ENCODE peak calls at places on chromosomes 11 and 22, in ten cellular contexts. X, P, I, D, E, R, Y, L, V and K are unnamed samples.

GRCh38 chr22:42901790-42902508 is 44.9 kb upstream of the ARFGAP3 start:
- DNase-seq in X (no peak), P (no peak), I (no peak), D (no peak), E (no peak), R (no peak), Y (no peak), L (no peak), V (peak; percentile 74), K (no peak)

GRCh38 chr11:27861706-27862430 is 161.6 kb upstream of the BDNF start:
- DNase-seq in X (peak; percentile 90), P (no peak), I (no peak), D (peak; percentile 91), E (no peak), R (no peak), Y (no peak), L (peak; percentile 93), V (no peak), K (no peak)

GRCh38 chr22:37259540-37260029 is 15.5 kb upstream of the RAC2 start:
- DNase-seq in X (peak; percentile 46), P (no peak), I (no peak), D (peak; percentile 70), E (no peak), R (no peak), Y (no peak), L (peak; percentile 45), V (no peak), K (no peak)

GRCh38 chr11:95584180-95584579 is 205.4 kb downstream of the FAM76B start:
- DNase-seq in X (peak; percentile 63), P (no peak), I (no peak), D (peak; percentile 89), E (no peak), R (no peak), Y (no peak), L (peak; percentile 78), V (no peak), K (no peak)

GRCh38 chr22:48407256-48407955 is 1420.3 kb downstream of the BRD1 start:
- DNase-seq in X (no peak), P (no peak), I (no peak), D (no peak), E (no peak), R (no peak), Y (no peak), L (no peak), V (no peak), K (no peak)

GRCh38 chr22:38549106-38549884 is 20.7 kb downstream of the DMC1 start:
- DNase-seq in X (no peak), P (peak; percentile 28), I (no peak), D (no peak), E (no peak), R (no peak), Y (no peak), L (no peak), V (no peak), K (no peak)

GRCh38 chr22:47376901-47377520 is 614.6 kb downstream of the TBC1D22A start:
- DNase-seq in X (peak; percentile 30), P (no peak), I (peak; percentile 17), D (no peak), E (no peak), R (no peak), Y (no peak), L (no peak), V (no peak), K (no peak)

GRCh38 chr11:122095950-122096942 is 19.8 kb downstream of the BLID start:
- DNase-seq in X (peak; percentile 60), P (no peak), I (no peak), D (peak; percentile 88), E (no peak), R (no peak), Y (no peak), L (peak; percentile 88), V (no peak), K (no peak)

GRCh38 chr11:130121430-130121978 is 38.1 kb upstream of the ST14 start:
- DNase-seq in X (peak; percentile 81), P (no peak), I (no peak), D (peak; percentile 43), E (no peak), R (no peak), Y (no peak), L (peak; percentile 77), V (no peak), K (no peak)

GRCh38 chr22:35900483-35901168 is 128.0 kb downstream of the RBFOX2 start:
- DNase-seq in X (peak; percentile 55), P (peak; percentile 18), I (no peak), D (peak; percentile 61), E (no peak), R (no peak), Y (no peak), L (peak; percentile 26), V (no peak), K (no peak)

GRCh38 chr11:70118642-70119041 is 40.5 kb downstream of the ANO1 start:
- DNase-seq in X (no peak), P (no peak), I (no peak), D (no peak), E (no peak), R (no peak), Y (no peak), L (no peak), V (no peak), K (no peak)

GRCh38 chr22:46028069-46028991 is 51.4 kb upstream of the WNT7B start:
- DNase-seq in X (no peak), P (no peak), I (peak; percentile 38), D (no peak), E (peak; percentile 66), R (no peak), Y (peak; percentile 19), L (no peak), V (no peak), K (no peak)
- H3K4me3 ChIP-seq in X (no peak overlapping the region), P (no peak overlapping the region), I (peak overlapping the region; percentile 60), D (no peak overlapping the region), E (no peak overlapping the region), R (no peak overlapping the region), Y (no peak overlapping the region), L (no peak overlapping the region), V (no peak overlapping the region), K (no peak overlapping the region)

GRCh38 chr11:64883575-64883974 is 5.2 kb upstream of the EHD1 start:
- DNase-seq in X (no peak), P (no peak), I (no peak), D (no peak), E (no peak), R (no peak), Y (no peak), L (no peak), V (no peak), K (no peak)
- H3K4me3 ChIP-seq in X (no peak overlapping the region), P (no peak overlapping the region), I (no peak overlapping the region), D (no peak overlapping the region), E (no peak overlapping the region), R (no peak overlapping the region), Y (no peak overlapping the region), L (no peak overlapping the region), V (no peak overlapping the region), K (no peak overlapping the region)

GRCh38 chr11:45902452-45903380 is 4.4 kb downstream of the FREY1 start:
- DNase-seq in X (no peak), P (no peak), I (no peak), D (no peak), E (peak; percentile 67), R (no peak), Y (no peak), L (no peak), V (no peak), K (no peak)

GRCh38 chr11:45906965-45907591 is at the start of gene FREY1:
- DNase-seq in X (no peak), P (no peak), I (no peak), D (peak; percentile 21), E (no peak), R (no peak), Y (no peak), L (peak; percentile 39), V (no peak), K (no peak)

GRCh38 chr11:45904309-45904915 is 2.7 kb downstream of the FREY1 start:
- DNase-seq in X (no peak), P (no peak), I (no peak), D (no peak), E (no peak), R (no peak), Y (peak; percentile 45), L (no peak), V (no peak), K (no peak)

GRCh38 chr11:45906096-45906682 is 882 bp downstream of the FREY1 start:
- DNase-seq in X (no peak), P (no peak), I (no peak), D (peak; percentile 20), E (no peak), R (peak; percentile 42), Y (peak; percentile 91), L (no peak), V (no peak), K (no peak)

GRCh38 chr11:45905095-45905494 is 2.0 kb downstream of the FREY1 start:
- DNase-seq in X (no peak), P (no peak), I (no peak), D (no peak), E (no peak), R (no peak), Y (peak; percentile 34), L (no peak), V (no peak), K (no peak)
- H3K4me3 ChIP-seq in X (no peak overlapping the region), P (no peak overlapping the region), I (no peak overlapping the region), D (no peak overlapping the region), E (no peak overlapping the region), R (no peak overlapping the region), Y (no peak overlapping the region), L (no peak overlapping the region), V (no peak overlapping the region), K (no peak overlapping the region)

GRCh38 chr22:44930711-44931035 is 79.1 kb downstream of the PHF21B start:
- DNase-seq in X (no peak), P (no peak), I (no peak), D (no peak), E (peak; percentile 43), R (no peak), Y (no peak), L (no peak), V (no peak), K (no peak)
- H3K4me3 ChIP-seq in X (no peak overlapping the region), P (no peak overlapping the region), I (no peak overlapping the region), D (no peak overlapping the region), E (no peak overlapping the region), R (no peak overlapping the region), Y (no peak overlapping the region), L (no peak overlapping the region), V (no peak overlapping the region), K (no peak overlapping the region)

GRCh38 chr22:49724030-49724892 is 103.4 kb downstream of the BRD1 start:
- DNase-seq in X (no peak), P (no peak), I (no peak), D (no peak), E (no peak), R (no peak), Y (no peak), L (no peak), V (no peak), K (no peak)

GRCh38 chr22:49723478-49724029 is 104.1 kb downstream of the BRD1 start:
- DNase-seq in X (no peak), P (no peak), I (no peak), D (no peak), E (no peak), R (no peak), Y (no peak), L (no peak), V (no peak), K (no peak)

GRCh38 chr22:49726022-49726681 is 101.5 kb downstream of the BRD1 start:
- DNase-seq in X (no peak), P (no peak), I (no peak), D (no peak), E (no peak), R (no peak), Y (no peak), L (no peak), V (no peak), K (no peak)

GRCh38 chr22:49725516-49725915 is 102.2 kb downstream of the BRD1 start:
- DNase-seq in X (no peak), P (no peak), I (no peak), D (no peak), E (peak; percentile 69), R (no peak), Y (no peak), L (no peak), V (no peak), K (no peak)

GRCh38 chr22:49724893-49725489 is 102.7 kb downstream of the BRD1 start:
- DNase-seq in X (peak; percentile 19), P (peak; percentile 64), I (peak; percentile 69), D (peak; percentile 29), E (peak; percentile 84), R (peak; percentile 53), Y (peak; percentile 31), L (peak; percentile 11), V (peak; percentile 61), K (peak; percentile 8)
- H3K4me3 ChIP-seq in X (no peak overlapping the region), P (peak overlapping the region; percentile 69), I (peak overlapping the region; percentile 42), D (no peak overlapping the region), E (no peak overlapping the region), R (peak overlapping the region; percentile 25), Y (no peak overlapping the region), L (no peak overlapping the region), V (peak overlapping the region; percentile 10), K (peak overlapping the region; percentile 60)